ENCODE peak calls at places on chromosomes 7 and 10, in six cellular contexts. One of them, this sample, is unnamed.

GRCh38 chr7:117211614-117212013 is 111.2 kb downstream of the WNT2 start:
- DNase-seq in IMR-90: no peak
- DNase-seq in GM12878: no peak
- DNase-seq in A549: no peak
- DNase-seq in K562: no peak
- DNase-seq in HepG2: no peak
- DNase-seq in this sample: no peak

GRCh38 chr10:73113543-73113942 is 3.3 kb downstream of the NUDT13 start:
- DNase-seq in GM12878: no peak
- DNase-seq in K562: no peak
- DNase-seq in HepG2: no peak
- DNase-seq in IMR-90: peak
- DNase-seq in A549: no peak
- DNase-seq in this sample: no peak

GRCh38 chr10:69901623-69902505 is 100.2 kb downstream of the COL13A1 start:
- DNase-seq in GM12878: no peak
- DNase-seq in IMR-90: peak
- DNase-seq in K562: peak
- DNase-seq in HepG2: peak
- DNase-seq in A549: peak
- DNase-seq in this sample: peak

GRCh38 chr7:47941136-47941844 is 7.0 kb downstream of the PKD1L1 start:
- DNase-seq in IMR-90: peak
- DNase-seq in HepG2: no peak
- DNase-seq in K562: no peak
- DNase-seq in A549: no peak
- DNase-seq in GM12878: no peak
- DNase-seq in this sample: no peak

GRCh38 chr10:76487582-76487981 is 1056.2 kb downstream of the LRMDA start:
- DNase-seq in K562: no peak
- DNase-seq in A549: no peak
- DNase-seq in HepG2: no peak
- DNase-seq in GM12878: no peak
- DNase-seq in IMR-90: no peak
- DNase-seq in this sample: no peak

GRCh38 chr10:91316486-91316885 is 93.7 kb upstream of the HECTD2 start:
- DNase-seq in A549: no peak
- DNase-seq in K562: no peak
- DNase-seq in IMR-90: peak
- DNase-seq in GM12878: no peak
- DNase-seq in HepG2: no peak
- DNase-seq in this sample: no peak

GRCh38 chr7:46071076-46071475 is 150.0 kb upstream of the IGFBP3 start:
- DNase-seq in K562: no peak
- DNase-seq in HepG2: no peak
- DNase-seq in GM12878: no peak
- DNase-seq in IMR-90: no peak
- DNase-seq in A549: no peak
- DNase-seq in this sample: no peak

GRCh38 chr10:4196948-4197390 is 412.0 kb upstream of the KLF6 start:
- DNase-seq in K562: no peak
- DNase-seq in A549: no peak
- DNase-seq in IMR-90: peak
- DNase-seq in HepG2: no peak
- DNase-seq in GM12878: no peak
- DNase-seq in this sample: no peak

GRCh38 chr10:4568731-4569130 is 257.3 kb upstream of the AKR1E2 start:
- DNase-seq in HepG2: no peak
- DNase-seq in IMR-90: no peak
- DNase-seq in K562: no peak
- DNase-seq in A549: no peak
- DNase-seq in GM12878: no peak
- DNase-seq in this sample: no peak

GRCh38 chr10:34143466-34143865 is 671.6 kb downstream of the PARD3 start:
- DNase-seq in IMR-90: no peak
- DNase-seq in HepG2: no peak
- DNase-seq in A549: no peak
- DNase-seq in GM12878: no peak
- DNase-seq in K562: no peak
- DNase-seq in this sample: no peak

GRCh38 chr7:26440253-26440992 is 148.8 kb downstream of the SNX10 start:
- DNase-seq in A549: no peak
- DNase-seq in K562: no peak
- DNase-seq in HepG2: no peak
- DNase-seq in GM12878: no peak
- DNase-seq in IMR-90: no peak
- DNase-seq in this sample: no peak

GRCh38 chr7:103106336-103107070 is 31.6 kb downstream of the ARMC10 start:
- DNase-seq in A549: no peak
- DNase-seq in IMR-90: peak
- DNase-seq in K562: no peak
- DNase-seq in HepG2: peak
- DNase-seq in GM12878: no peak
- DNase-seq in this sample: no peak

GRCh38 chr7:17660116-17660515 is 280.2 kb downstream of the SNX13 start:
- DNase-seq in K562: no peak
- DNase-seq in A549: no peak
- DNase-seq in GM12878: no peak
- DNase-seq in HepG2: no peak
- DNase-seq in IMR-90: peak
- DNase-seq in this sample: no peak

GRCh38 chr10:69715156-69715898 is 85.3 kb downstream of the FAM241B start:
- DNase-seq in GM12878: no peak
- DNase-seq in A549: no peak
- DNase-seq in HepG2: no peak
- DNase-seq in K562: no peak
- DNase-seq in IMR-90: peak
- DNase-seq in this sample: no peak

GRCh38 chr10:37314350-37314749 is 189.0 kb downstream of the ANKRD30A start:
- DNase-seq in IMR-90: no peak
- DNase-seq in GM12878: no peak
- DNase-seq in A549: no peak
- DNase-seq in HepG2: no peak
- DNase-seq in K562: no peak
- DNase-seq in this sample: no peak

GRCh38 chr10:1548596-1548995 is 188.7 kb downstream of the ADARB2 start:
- DNase-seq in IMR-90: no peak
- DNase-seq in K562: no peak
- DNase-seq in A549: no peak
- DNase-seq in HepG2: no peak
- DNase-seq in GM12878: peak
- DNase-seq in this sample: no peak

GRCh38 chr7:99504603-99505323 is at the start of gene ZKSCAN5:
- DNase-seq in IMR-90: peak
- DNase-seq in GM12878: peak
- DNase-seq in HepG2: peak
- DNase-seq in A549: peak
- DNase-seq in K562: peak
- DNase-seq in this sample: peak

GRCh38 chr10:28892818-28893547 is 215.7 kb downstream of the BAMBI start:
- DNase-seq in GM12878: no peak
- DNase-seq in K562: no peak
- DNase-seq in HepG2: no peak
- DNase-seq in IMR-90: peak
- DNase-seq in A549: no peak
- DNase-seq in this sample: no peak

GRCh38 chr7:137696376-137696775 is 150.4 kb downstream of the DGKI start:
- DNase-seq in K562: no peak
- DNase-seq in A549: no peak
- DNase-seq in IMR-90: no peak
- DNase-seq in HepG2: no peak
- DNase-seq in GM12878: no peak
- DNase-seq in this sample: no peak

GRCh38 chr7:935321-936130 is 19.0 kb downstream of the ADAP1 start:
- DNase-seq in K562: no peak
- DNase-seq in A549: no peak
- DNase-seq in HepG2: no peak
- DNase-seq in IMR-90: no peak
- DNase-seq in GM12878: no peak
- DNase-seq in this sample: no peak

GRCh38 chr7:151661556-151661955 is 141.9 kb upstream of the RHEB start:
- DNase-seq in HepG2: no peak
- DNase-seq in GM12878: no peak
- DNase-seq in IMR-90: no peak
- DNase-seq in K562: no peak
- DNase-seq in A549: no peak
- DNase-seq in this sample: no peak

GRCh38 chr7:151664268-151664667 is 144.6 kb upstream of the RHEB start:
- DNase-seq in HepG2: no peak
- DNase-seq in K562: no peak
- DNase-seq in IMR-90: no peak
- DNase-seq in A549: no peak
- DNase-seq in GM12878: no peak
- DNase-seq in this sample: no peak

GRCh38 chr7:151665363-151665762 is 145.7 kb upstream of the RHEB start:
- DNase-seq in HepG2: no peak
- DNase-seq in IMR-90: peak
- DNase-seq in K562: no peak
- DNase-seq in A549: no peak
- DNase-seq in GM12878: no peak
- DNase-seq in this sample: no peak

GRCh38 chr7:151662291-151662690 is 142.6 kb upstream of the RHEB start:
- DNase-seq in A549: no peak
- DNase-seq in IMR-90: no peak
- DNase-seq in GM12878: no peak
- DNase-seq in K562: no peak
- DNase-seq in HepG2: no peak
- DNase-seq in this sample: no peak

DNA sequence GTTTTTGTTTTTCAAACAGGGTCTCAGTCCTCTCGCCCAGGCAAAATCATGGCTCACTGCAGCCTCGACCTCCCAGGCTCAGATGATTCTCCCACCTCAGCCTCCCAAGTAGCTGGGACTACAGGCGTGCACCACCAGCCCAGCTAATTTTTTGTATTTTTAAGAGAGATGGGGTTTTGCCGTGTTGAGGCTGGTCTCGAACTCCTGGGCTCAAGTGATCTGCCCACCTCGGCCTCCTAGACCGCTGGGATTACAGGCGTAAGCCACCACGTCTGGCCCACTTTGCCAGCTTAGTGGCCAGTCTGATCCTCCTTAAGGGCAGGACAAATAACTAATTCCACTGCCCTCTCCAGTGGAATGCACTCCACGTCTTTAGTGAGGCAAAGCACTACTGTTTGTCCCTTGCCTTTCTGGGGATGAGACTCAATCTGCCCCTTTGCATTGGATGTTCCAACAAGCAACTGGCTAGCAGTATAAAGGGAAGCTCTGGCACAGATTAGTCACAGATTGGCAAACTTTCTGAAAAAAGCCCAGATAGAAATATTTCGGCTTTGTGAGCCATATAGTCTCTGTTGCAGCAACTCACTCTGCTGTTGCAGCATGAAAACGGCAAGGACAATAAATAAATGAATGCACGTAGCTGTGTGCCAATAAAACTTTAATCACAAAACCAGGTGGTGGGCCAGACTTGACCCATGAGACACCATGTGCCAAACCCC is 143.8 kb upstream of the RHEB start:
- DNase-seq in K562: no peak
- DNase-seq in IMR-90: no peak
- DNase-seq in HepG2: no peak
- DNase-seq in GM12878: no peak
- DNase-seq in A549: no peak
- DNase-seq in this sample: no peak
- TF ChIP-seq BHLHE40 in K562: no peak
- TF ChIP-seq BHLHE40 in IMR-90: no peak
- TF ChIP-seq BHLHE40 in HepG2: no peak
- TF ChIP-seq BHLHE40 in GM12878: no peak
- TF ChIP-seq BHLHE40 in A549: no peak
- TF ChIP-seq BHLHE40 in this sample: no peak

GRCh38 chr7:142873281-142873784 is 12.2 kb downstream of the TRPV6 start:
- DNase-seq in K562: peak
- DNase-seq in GM12878: no peak
- DNase-seq in HepG2: no peak
- DNase-seq in A549: peak
- DNase-seq in IMR-90: no peak
- DNase-seq in this sample: peak
- TF ChIP-seq BHLHE40 in K562: no peak
- TF ChIP-seq BHLHE40 in GM12878: no peak
- TF ChIP-seq BHLHE40 in HepG2: no peak
- TF ChIP-seq BHLHE40 in A549: no peak
- TF ChIP-seq BHLHE40 in IMR-90: no peak
- TF ChIP-seq BHLHE40 in this sample: no peak

DNA sequence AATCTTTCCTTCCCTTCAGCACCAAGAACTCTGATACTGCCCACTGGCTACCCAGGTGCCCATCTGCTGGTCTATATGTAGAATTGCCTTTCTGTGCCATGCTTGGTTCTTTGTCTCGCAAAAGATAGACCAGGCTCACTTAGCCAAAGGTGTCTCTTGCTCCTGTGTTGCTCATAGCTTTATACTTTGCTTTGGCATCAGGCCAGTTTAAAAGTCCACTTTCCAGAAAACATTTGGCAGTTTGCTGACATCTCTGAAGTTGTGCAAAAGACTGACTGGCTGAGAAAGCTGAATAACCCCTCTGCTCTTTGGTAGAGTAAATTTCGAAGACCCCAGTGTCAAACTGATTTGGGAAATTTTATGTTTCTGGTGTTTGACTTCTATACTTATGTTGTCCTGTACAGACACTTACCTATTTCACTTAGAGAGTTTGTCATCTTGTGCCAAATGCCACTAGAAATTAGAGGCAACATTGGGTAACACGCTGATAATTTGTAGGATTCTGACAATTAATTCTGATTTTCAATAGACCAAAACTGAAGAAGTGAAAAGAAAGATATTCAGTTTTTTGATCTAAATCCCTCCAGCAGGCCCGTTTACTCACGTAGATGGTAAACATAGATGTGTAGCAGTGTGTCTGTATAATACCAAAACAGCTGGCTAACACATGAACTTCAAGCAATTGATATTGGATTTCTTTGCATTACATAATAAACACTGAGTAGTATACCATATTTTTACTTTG is 91.1 kb downstream of the CPED1 start:
- DNase-seq in A549: no peak
- DNase-seq in HepG2: peak
- DNase-seq in K562: no peak
- DNase-seq in IMR-90: peak
- DNase-seq in GM12878: no peak
- DNase-seq in this sample: no peak
- TF ChIP-seq BHLHE40 in A549: no peak
- TF ChIP-seq BHLHE40 in HepG2: no peak
- TF ChIP-seq BHLHE40 in K562: no peak
- TF ChIP-seq BHLHE40 in IMR-90: no peak
- TF ChIP-seq BHLHE40 in GM12878: no peak
- TF ChIP-seq BHLHE40 in this sample: no peak

DNA sequence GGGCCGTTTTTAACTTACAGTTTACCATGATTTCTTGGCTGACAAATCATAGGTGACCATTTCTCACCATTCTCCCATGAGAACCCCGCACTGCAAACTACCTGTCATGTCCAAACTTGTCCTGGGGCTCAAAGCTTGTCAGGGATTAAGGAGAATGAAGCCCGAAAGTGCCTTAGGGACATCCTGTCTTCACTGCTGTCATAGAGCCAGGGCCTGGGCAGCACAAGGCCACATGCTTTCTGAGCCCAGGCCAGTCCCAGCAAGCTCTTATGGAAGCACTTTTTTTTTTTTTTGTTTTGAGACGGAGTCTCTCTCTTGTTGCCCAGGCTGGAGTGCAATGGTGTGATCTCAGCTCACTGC is 33.9 kb downstream of the CCM2 start:
- DNase-seq in GM12878: no peak
- DNase-seq in A549: no peak
- DNase-seq in HepG2: no peak
- DNase-seq in IMR-90: no peak
- DNase-seq in K562: no peak
- DNase-seq in this sample: no peak
- TF ChIP-seq BHLHE40 in GM12878: no peak
- TF ChIP-seq BHLHE40 in A549: no peak
- TF ChIP-seq BHLHE40 in HepG2: no peak
- TF ChIP-seq BHLHE40 in IMR-90: no peak
- TF ChIP-seq BHLHE40 in K562: no peak
- TF ChIP-seq BHLHE40 in this sample: no peak

GRCh38 chr10:60390224-60390626 is 550 bp upstream of the ANK3 start:
- DNase-seq in HepG2: no peak
- DNase-seq in K562: no peak
- DNase-seq in A549: no peak
- DNase-seq in IMR-90: peak
- DNase-seq in GM12878: no peak
- DNase-seq in this sample: no peak
- TF ChIP-seq BHLHE40 in HepG2: no peak
- TF ChIP-seq BHLHE40 in K562: no peak
- TF ChIP-seq BHLHE40 in A549: no peak
- TF ChIP-seq BHLHE40 in IMR-90: no peak
- TF ChIP-seq BHLHE40 in GM12878: no peak
- TF ChIP-seq BHLHE40 in this sample: no peak

This sample was measured in HEK293T.